ENCODE peak calls at places on chromosome 5, in seven cellular contexts. Z, N, Q, W, P, L and S are unnamed samples. For H3K27me3, the result is how much of the 10 kb centered on the place peaks cover.

GRCh38 chr5:12237837-12238575 is 333.8 kb upstream of the CTNND2 start:
- DNase-seq in Z (no peak), N (no peak), Q (no peak), W (no peak), P (no peak), L (no peak), S (no peak)

GRCh38 chr5:116480894-116481510 is 93.6 kb downstream of the SEMA6A start:
- DNase-seq in Z (no peak), N (no peak), Q (no peak), W (no peak), P (no peak), L (no peak), S (no peak)

GRCh38 chr5:74143724-74144330 is 496.7 kb downstream of the ENC1 start:
- DNase-seq in Z (peak), N (no peak), Q (no peak), W (no peak), P (no peak), L (no peak), S (no peak)

GRCh38 chr5:146440870-146441495 is 6.2 kb upstream of the TCERG1 start:
- DNase-seq in Z (no peak), N (no peak), Q (no peak), W (no peak), P (no peak), L (no peak), S (no peak)

GRCh38 chr5:126168785-126169184 is 254.4 kb upstream of the GRAMD2B start:
- DNase-seq in Z (no peak), N (no peak), Q (no peak), W (no peak), P (no peak), L (no peak), S (no peak)

GRCh38 chr5:108339220-108339619 is 42.7 kb downstream of the FBXL17 start:
- DNase-seq in Z (no peak), N (no peak), Q (no peak), W (no peak), P (no peak), L (no peak), S (no peak)

GRCh38 chr5:144191998-144192397 is 21.3 kb downstream of the KCTD16 start:
- DNase-seq in Z (no peak), N (no peak), Q (no peak), W (peak), P (peak), L (no peak), S (no peak)

GRCh38 chr5:156934450-156935211 is 28.4 kb downstream of the TIMD4 start:
- DNase-seq in Z (peak), N (no peak), Q (no peak), W (no peak), P (no peak), L (no peak), S (no peak)

GRCh38 chr5:38871211-38871610 is 25.4 kb downstream of the OSMR start:
- DNase-seq in Z (no peak), N (no peak), Q (no peak), W (peak), P (no peak), L (no peak), S (no peak)

GRCh38 chr5:126811515-126812198 is 34.7 kb downstream of the LMNB1 start:
- DNase-seq in Z (no peak), N (no peak), Q (no peak), W (no peak), P (no peak), L (no peak), S (no peak)

GRCh38 chr5:14400611-14401010 is 181.0 kb upstream of the OTULINL start:
- DNase-seq in Z (no peak), N (no peak), Q (no peak), W (no peak), P (no peak), L (no peak), S (no peak)

GRCh38 chr5:31193591-31194457 is at the start of gene CDH6:
- DNase-seq in Z (peak), N (no peak), Q (peak), W (peak), P (no peak), L (no peak), S (peak)

GRCh38 chr5:11525020-11525419 is 379.2 kb downstream of the CTNND2 start:
- DNase-seq in Z (no peak), N (no peak), Q (no peak), W (no peak), P (no peak), L (no peak), S (no peak)

GRCh38 chr5:122200456-122200855 is 71.1 kb downstream of the ZNF474 start:
- DNase-seq in Z (no peak), N (no peak), Q (no peak), W (no peak), P (no peak), L (no peak), S (no peak)

GRCh38 chr5:107476783-107477182 is 194.0 kb downstream of the EFNA5 start:
- DNase-seq in Z (no peak), N (no peak), Q (no peak), W (no peak), P (peak), L (no peak), S (no peak)

GRCh38 chr5:134503088-134503936 is 22.2 kb upstream of the JADE2 start:
- DNase-seq in Z (peak), N (peak), Q (peak), W (peak), P (peak), L (peak), S (peak)

GRCh38 chr5:102815560-102816324 is 60.6 kb downstream of the PAM start:
- DNase-seq in Z (no peak), N (no peak), Q (no peak), W (peak), P (no peak), L (no peak), S (no peak)

GRCh38 chr5:11000517-11001353 is 239.7 kb upstream of the DAP start:
- DNase-seq in Z (no peak), N (no peak), Q (no peak), W (no peak), P (no peak), L (no peak), S (no peak)

GRCh38 chr5:177040814-177041410 is 18.4 kb downstream of the ZNF346 start:
- DNase-seq in Z (no peak), N (no peak), Q (no peak), W (peak), P (no peak), L (no peak), S (no peak)

GRCh38 chr5:173331956-173332479 is 3.8 kb upstream of the STC2 start:
- DNase-seq in Z (peak), N (peak), Q (no peak), W (peak), P (peak), L (peak), S (peak)

GRCh38 chr5:111948517-111948916 is 191.5 kb upstream of the NREP start:
- DNase-seq in Z (no peak), N (no peak), Q (peak), W (peak), P (no peak), L (no peak), S (no peak)

GRCh38 chr5:164359931-164360290 is 854.5 kb downstream of the MAT2B start:
- DNase-seq in Z (no peak), N (no peak), Q (no peak), W (no peak), P (no peak), L (no peak), S (no peak)

GRCh38 chr5:35016179-35017056 is 31.3 kb downstream of the AGXT2 start:
- DNase-seq in Z (no peak), N (no peak), Q (no peak), W (no peak), P (no peak), L (no peak), S (no peak)

GRCh38 chr5:142782976-142783539 is 12.9 kb downstream of the ARHGAP26 start:
- DNase-seq in Z (peak), N (no peak), Q (no peak), W (no peak), P (no peak), L (no peak), S (no peak)

GRCh38 chr5:29079771-29080170 is 2041.4 kb upstream of the CDH9 start:
- DNase-seq in Z (no peak), N (no peak), Q (no peak), W (no peak), P (no peak), L (no peak), S (no peak)

GRCh38 chr5:141783599-141784296 is 94.5 kb downstream of the PCDH1 start:
- DNase-seq in Z (no peak), N (no peak), Q (no peak), W (no peak), P (peak), L (no peak), S (peak)

GRCh38 chr5:39513236-39513635 is 88.5 kb upstream of the DAB2 start:
- DNase-seq in Z (no peak), N (no peak), Q (no peak), W (no peak), P (peak), L (no peak), S (no peak)

GRCh38 chr5:149514512-149514911 is 36.7 kb downstream of the CSNK1A1 start:
- DNase-seq in Z (no peak), N (no peak), Q (no peak), W (no peak), P (no peak), L (no peak), S (no peak)

GRCh38 chr5:149517461-149518122 is 33.6 kb downstream of the CSNK1A1 start:
- DNase-seq in Z (no peak), N (no peak), Q (no peak), W (peak), P (no peak), L (no peak), S (no peak)

GRCh38 chr5:149521739-149522373 is 29.4 kb downstream of the CSNK1A1 start:
- DNase-seq in Z (no peak), N (no peak), Q (no peak), W (no peak), P (no peak), L (no peak), S (no peak)

DNA sequence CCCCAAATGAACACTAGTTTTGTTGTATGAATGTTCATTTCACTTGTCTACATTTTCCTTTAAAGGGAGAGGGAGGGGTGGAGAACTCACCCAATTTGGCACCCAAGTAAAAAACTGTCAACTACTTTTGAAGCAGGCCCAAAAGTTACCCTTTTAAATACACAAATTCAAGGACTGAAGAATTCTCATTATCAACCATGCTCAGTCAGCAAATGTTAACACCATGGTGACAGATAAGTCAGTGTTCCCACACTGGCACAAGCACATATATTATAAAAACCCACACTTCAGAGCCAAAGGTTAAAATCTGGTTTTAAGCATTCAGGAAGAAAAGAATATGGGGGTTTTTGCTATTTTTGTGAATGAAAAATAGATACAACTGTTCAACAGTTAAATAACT is 31.6 kb downstream of the CSNK1A1 start:
- DNase-seq in Z (no peak), N (no peak), Q (no peak), W (no peak), P (no peak), L (no peak), S (no peak)
- TF ChIP-seq CTCF in Z (no peak), N (no peak), Q (no peak), W (no peak), P (no peak), L (no peak), S (no peak)

DNA sequence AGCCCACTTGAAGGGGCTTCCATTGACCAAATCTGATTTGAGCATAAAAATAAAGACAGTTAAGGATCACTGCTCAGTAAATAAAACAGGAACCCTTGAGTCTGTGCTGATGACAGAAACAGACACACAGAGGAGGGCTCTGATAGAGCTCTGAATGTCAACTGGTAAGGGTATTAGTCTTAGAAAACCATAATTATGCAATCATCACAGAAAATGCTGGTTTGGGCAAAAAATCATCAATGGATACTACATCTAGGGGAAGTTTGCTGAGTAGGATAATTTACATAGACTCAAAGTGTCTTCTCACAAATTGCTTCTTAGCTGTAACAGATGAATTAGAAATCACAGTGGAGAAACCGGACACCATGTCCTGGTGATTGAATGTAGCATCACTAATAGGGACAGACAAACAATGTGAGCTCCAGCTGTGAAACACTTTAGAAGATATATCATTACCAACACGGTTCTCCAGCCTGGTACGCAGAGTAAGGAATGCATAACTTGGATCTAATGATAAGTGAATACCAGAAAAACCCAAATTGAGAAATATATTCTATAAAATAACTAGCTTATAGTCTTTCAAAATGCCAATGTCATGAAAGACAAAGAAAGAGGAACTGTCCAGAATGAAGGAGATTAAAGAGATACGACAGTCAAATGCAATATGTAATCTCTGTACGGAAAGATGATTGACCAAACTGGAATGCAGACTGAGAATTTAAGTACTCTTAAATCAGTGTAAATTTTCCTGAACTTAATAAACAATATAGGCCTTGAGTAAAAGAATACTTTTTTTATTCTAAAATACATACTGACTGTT is 17.4 kb downstream of the CHD1 start:
- DNase-seq in Z (no peak), N (no peak), Q (no peak), W (no peak), P (no peak), L (no peak), S (no peak)
- H3K4me3 ChIP-seq in Z (no peak), N (no peak), Q (no peak), W (no peak), P (no peak), L (no peak), S (no peak)

GRCh38 chr5:149688406-149688805 is 41.7 kb upstream of the PPARGC1B start:
- DNase-seq in Z (no peak), N (no peak), Q (no peak), W (no peak), P (no peak), L (no peak), S (no peak)
- H3K27me3 ChIP-seq in Z (under half), N (under half), Q (half or more), W (under half), P (half or more), L (under half), S (under half)

DNA sequence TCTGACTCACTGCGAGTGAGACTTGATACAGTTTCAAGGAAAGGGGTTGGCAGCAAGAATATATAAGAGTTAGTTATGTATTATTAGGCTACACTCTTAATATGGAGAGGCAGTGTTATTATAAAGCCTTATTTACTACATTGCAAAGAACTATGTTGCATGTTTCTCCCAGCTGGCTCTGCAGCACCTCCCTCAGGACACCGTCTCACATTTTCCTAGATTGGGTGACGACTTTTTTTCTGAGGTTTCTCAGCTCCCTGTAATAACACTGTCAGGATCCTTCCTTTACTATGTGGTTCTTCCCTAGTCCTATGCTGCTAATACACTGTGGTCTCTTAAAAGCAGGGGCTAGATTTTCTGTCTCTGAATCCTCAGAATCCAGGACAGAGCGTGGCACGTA is 153.7 kb downstream of the INSYN2B start:
- DNase-seq in Z (no peak), N (no peak), Q (no peak), W (no peak), P (no peak), L (no peak), S (no peak)
- TF ChIP-seq CTCF in Z (no peak), N (no peak), Q (peak), W (peak), P (peak), L (no peak), S (no peak)